ENCODE peak calls at places on chromosome 13, in seven cellular contexts. W, E, X, U, B, S and T are unnamed samples.

GRCh38 chr13:99009987-99010551 is 32.2 kb upstream of the DOCK9 start:
- DNase-seq in B (no peak), W (no peak), U (no peak), X (no peak), S (no peak), E (no peak), T (no peak)

GRCh38 chr13:81686877-81687276 is 1346.0 kb upstream of the SPRY2 start:
- DNase-seq in U (no peak), W (no peak), E (no peak), X (no peak), B (no peak), S (peak; percentile 48), T (peak; percentile 1)

GRCh38 chr13:99796175-99796819 is 175.3 kb downstream of the ZIC5 start:
- DNase-seq in S (peak; percentile 57), W (no peak), X (peak; percentile 37), B (no peak), E (peak; percentile 23), U (no peak), T (peak; percentile 12)

GRCh38 chr13:29817604-29818378 is 32.6 kb downstream of the UBL3 start:
- DNase-seq in S (no peak), E (no peak), W (no peak), B (no peak), U (no peak), X (peak; percentile 16), T (no peak)

GRCh38 chr13:46396341-46396740 is 9.3 kb upstream of the RUBCNL start:
- DNase-seq in E (no peak), W (no peak), S (no peak), X (no peak), U (no peak), B (no peak), T (peak; percentile 41)

GRCh38 chr13:96771501-96772367 is 222.5 kb downstream of the OXGR1 start:
- DNase-seq in B (no peak), E (no peak), S (no peak), W (no peak), U (no peak), X (peak; percentile 61), T (no peak)

GRCh38 chr13:97982286-97982685 is 28.8 kb downstream of the IPO5 start:
- DNase-seq in B (no peak), E (no peak), X (peak; percentile 41), W (no peak), U (no peak), S (no peak), T (no peak)

GRCh38 chr13:51814825-51815650 is 11.1 kb upstream of the DHRS12 start:
- DNase-seq in B (peak; percentile 76), E (peak; percentile 65), X (peak; percentile 69), S (peak; percentile 74), W (peak; percentile 60), U (peak; percentile 70), T (no peak)

GRCh38 chr13:49444517-49445395 is 682 bp downstream of the SETDB2 start:
- DNase-seq in U (no peak), S (peak; percentile 67), B (no peak), E (no peak), W (no peak), X (peak; percentile 52), T (peak; percentile 81)

DNA sequence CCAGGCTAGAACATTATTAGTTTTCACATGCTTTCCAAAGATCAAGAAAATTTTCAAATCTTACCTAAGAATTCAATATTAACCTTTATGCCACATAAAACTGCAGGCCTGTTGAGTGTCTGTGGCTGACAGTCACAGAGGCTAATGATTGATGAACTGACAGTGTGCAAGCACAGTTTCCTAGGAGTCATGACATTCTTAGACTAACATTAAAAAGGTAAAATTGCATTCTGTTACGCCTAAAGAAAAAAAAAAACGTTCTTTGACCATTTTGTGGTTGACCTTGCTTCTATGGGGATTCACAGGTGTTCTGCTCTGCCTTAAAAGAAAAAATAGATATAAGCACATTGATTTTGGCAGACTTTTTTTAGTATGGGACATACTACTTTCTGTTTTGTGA is 1776.2 kb downstream of the PCDH9 start:
- DNase-seq in S (no peak), U (no peak), E (no peak), B (no peak), X (no peak), W (no peak), T (no peak)
- H3K4me3 ChIP-seq in S (no peak overlapping the region), U (no peak overlapping the region), E (no peak overlapping the region), B (no peak overlapping the region), X (no peak overlapping the region), W (no peak overlapping the region), T (no peak overlapping the region)

GRCh38 chr13:77337159-77337558 is 10.3 kb upstream of the MYCBP2 start:
- DNase-seq in X (no peak), U (no peak), W (no peak), S (no peak), E (no peak), B (no peak), T (no peak)
- TF ChIP-seq CTCF in X (no peak), U (no peak), W (no peak), S (no peak), E (no peak), B (no peak), T (no peak)

DNA sequence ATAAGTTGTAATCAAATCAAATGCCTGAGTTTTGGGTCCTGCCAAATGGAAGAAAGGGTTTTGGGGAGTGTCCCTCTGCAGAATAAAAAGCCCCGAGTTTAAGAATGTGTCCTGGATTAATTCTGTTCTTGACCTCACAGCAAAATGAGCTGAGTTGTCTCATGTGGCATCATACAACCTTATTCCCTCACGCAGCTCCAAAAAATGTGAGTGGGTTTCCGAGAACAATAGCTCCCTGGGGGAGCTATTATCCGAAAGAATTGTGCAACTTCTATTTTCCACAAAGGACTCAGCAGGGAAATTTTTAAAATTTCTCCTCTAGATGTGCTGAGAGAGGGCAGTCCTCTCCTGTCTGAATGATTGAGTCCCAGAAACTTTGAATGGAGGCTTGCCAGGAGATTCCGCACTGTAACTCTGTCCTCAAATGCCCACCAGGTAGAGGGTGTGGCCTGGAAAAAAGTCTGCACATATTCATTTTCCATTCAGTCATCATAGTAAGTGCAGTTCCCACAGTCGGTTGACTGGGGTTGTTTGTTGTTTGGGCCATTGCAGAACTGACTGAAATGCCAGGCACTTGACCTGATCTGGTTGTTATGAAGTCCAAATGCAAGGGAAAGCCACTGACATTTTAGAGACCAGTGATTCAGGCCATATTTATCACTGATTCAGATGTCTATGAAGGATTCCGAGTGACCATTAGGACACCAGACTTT is 280.1 kb upstream of the SOX21 start:
- DNase-seq in S (no peak), U (no peak), X (peak; percentile 90), B (no peak), W (no peak), E (no peak), T (no peak)
- H3K4me3 ChIP-seq in S (no peak overlapping the region), U (no peak overlapping the region), X (no peak overlapping the region), B (no peak overlapping the region), W (no peak overlapping the region), E (no peak overlapping the region), T (no peak overlapping the region)

GRCh38 chr13:93948523-93948922 is 531.0 kb downstream of the DCT start:
- DNase-seq in U (no peak), W (no peak), B (no peak), E (no peak), X (no peak), S (no peak), T (no peak)

GRCh38 chr13:93947651-93948050 is 531.8 kb downstream of the DCT start:
- DNase-seq in E (no peak), S (no peak), B (no peak), U (no peak), X (no peak), W (no peak), T (no peak)

GRCh38 chr13:93956416-93956815 is 523.1 kb downstream of the DCT start:
- DNase-seq in B (no peak), E (no peak), X (peak; percentile 24), W (no peak), U (no peak), S (no peak), T (no peak)

GRCh38 chr13:93953856-93954255 is 525.6 kb downstream of the DCT start:
- DNase-seq in S (no peak), U (no peak), X (peak; percentile 39), E (no peak), B (no peak), W (no peak), T (no peak)

GRCh38 chr13:93951153-93951552 is 528.3 kb downstream of the DCT start:
- DNase-seq in S (peak; percentile 60), W (no peak), B (no peak), U (no peak), E (no peak), X (peak; percentile 38), T (no peak)
- TF ChIP-seq CTCF in S (peak; percentile 55), W (no peak), B (no peak), U (no peak), E (no peak), X (peak; percentile 34), T (peak; percentile 23)

GRCh38 chr13:106917673-106918652 is 350.0 kb upstream of the ARGLU1 start:
- DNase-seq in S (peak; percentile 81), U (peak; percentile 78), B (peak; percentile 68), X (peak; percentile 54), E (peak; percentile 58), W (peak; percentile 87), T (peak; percentile 62)

GRCh38 chr13:106916329-106916728 is 348.4 kb upstream of the ARGLU1 start:
- DNase-seq in W (no peak), U (no peak), B (no peak), X (no peak), S (peak; percentile 56), E (no peak), T (peak; percentile 74)

GRCh38 chr13:106919638-106920037 is 351.7 kb upstream of the ARGLU1 start:
- DNase-seq in B (peak; percentile 17), X (no peak), W (no peak), S (peak; percentile 57), E (peak; percentile 68), U (no peak), T (no peak)

GRCh38 chr13:106917024-106917491 is 349.1 kb upstream of the ARGLU1 start:
- DNase-seq in E (no peak), B (no peak), X (no peak), U (no peak), W (peak; percentile 22), S (peak; percentile 11), T (peak; percentile 16)

DNA sequence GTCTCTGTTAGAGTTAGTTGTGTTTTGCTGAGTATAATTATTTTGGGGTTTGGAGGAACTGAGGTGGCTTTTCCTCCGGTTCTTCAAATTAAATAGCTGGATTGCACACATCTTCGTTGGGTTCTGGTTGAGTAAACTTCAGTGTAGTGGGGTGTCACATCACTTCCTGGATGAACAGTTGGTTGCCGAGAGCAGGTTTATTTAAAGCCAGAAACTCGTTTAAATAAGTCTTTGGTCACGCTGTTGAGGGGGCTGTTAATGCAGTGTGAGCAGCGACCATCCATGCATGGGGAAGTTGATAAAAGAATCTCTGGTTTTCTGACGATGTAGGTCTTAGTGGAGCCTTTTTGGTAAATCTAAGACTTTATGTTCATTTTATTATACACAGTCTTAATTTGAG is 351.2 kb upstream of the ARGLU1 start:
- DNase-seq in W (no peak), E (no peak), U (no peak), S (peak; percentile 51), X (no peak), B (no peak), T (peak; percentile 3)
- H3K4me3 ChIP-seq in W (no peak overlapping the region), E (no peak overlapping the region), U (no peak overlapping the region), S (peak overlapping the region; percentile 49), X (no peak overlapping the region), B (no peak overlapping the region), T (no peak overlapping the region)

DNA sequence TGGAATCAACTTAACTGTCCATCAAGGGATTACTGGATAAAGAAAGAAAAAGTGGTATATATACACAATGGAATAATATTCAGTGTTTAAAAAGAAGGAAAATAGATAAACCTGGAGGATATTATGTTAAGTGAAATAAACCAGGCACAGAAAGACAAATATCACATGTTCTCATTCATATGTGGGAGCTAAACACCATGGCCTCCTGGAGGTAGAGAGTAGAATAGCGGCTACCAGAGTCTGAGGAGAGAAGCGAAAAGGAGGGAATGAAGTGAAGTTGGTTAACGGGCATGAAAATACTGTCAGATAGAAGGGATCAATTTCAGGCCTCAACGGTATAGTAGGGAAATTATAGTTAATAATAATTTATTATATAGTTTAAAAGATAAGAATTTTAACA is 147.5 kb upstream of the OBI1 start:
- DNase-seq in X (no peak), U (no peak), W (no peak), B (no peak), E (no peak), S (no peak), T (no peak)
- TF ChIP-seq CTCF in X (peak; percentile 44), U (no peak), W (no peak), B (peak; percentile 11), E (no peak), S (peak; percentile 8), T (no peak)